ENCODE peak calls at places on chromosomes 13 and 19, in four cellular contexts. One of them, this sample, is unnamed.
A peak's percentile ranks its signal among the peaks of the same experiment; 100 is the strongest.

GRCh38 chr13:93620366-93620765 is 393.8 kb downstream of the GPC6 start:
- DNase-seq in endothelial cell of umbilical vein: no peak
- DNase-seq in adrenal gland: no peak
- DNase-seq in CD4-positive, alpha-beta T cell: no peak
- DNase-seq in this sample: no peak

GRCh38 chr19:7783991-7784421 is 21.0 kb downstream of the CLEC4M start:
- DNase-seq in adrenal gland: peak; percentile 65
- DNase-seq in CD4-positive, alpha-beta T cell: no peak
- DNase-seq in endothelial cell of umbilical vein: no peak
- DNase-seq in this sample: peak; percentile 53

GRCh38 chr19:3029070-3029923 is at the start of gene TLE2:
- DNase-seq in adrenal gland: peak; percentile 37
- DNase-seq in endothelial cell of umbilical vein: peak; percentile 25
- DNase-seq in CD4-positive, alpha-beta T cell: no peak
- DNase-seq in this sample: no peak

GRCh38 chr13:110409581-110409992 is 102.5 kb downstream of the COL4A2 start:
- DNase-seq in adrenal gland: peak; percentile 57
- DNase-seq in CD4-positive, alpha-beta T cell: no peak
- DNase-seq in endothelial cell of umbilical vein: peak; percentile 91
- DNase-seq in this sample: peak; percentile 76

GRCh38 chr13:76729690-76730089 is 156.5 kb downstream of the KCTD12 start:
- DNase-seq in CD4-positive, alpha-beta T cell: no peak
- DNase-seq in endothelial cell of umbilical vein: peak; percentile 24
- DNase-seq in adrenal gland: no peak
- DNase-seq in this sample: no peak

GRCh38 chr19:35204799-35205732 is 23.5 kb downstream of the FAM187B start:
- DNase-seq in endothelial cell of umbilical vein: no peak
- DNase-seq in CD4-positive, alpha-beta T cell: no peak
- DNase-seq in adrenal gland: peak; percentile 31
- DNase-seq in this sample: no peak

GRCh38 chr19:8575467-8575997 is 1.7 kb downstream of the MYO1F start:
- DNase-seq in CD4-positive, alpha-beta T cell: peak; percentile 60
- DNase-seq in endothelial cell of umbilical vein: no peak
- DNase-seq in adrenal gland: peak; percentile 16
- DNase-seq in this sample: peak; percentile 80

GRCh38 chr19:54790711-54791110 is 12.7 kb upstream of the KIR2DL4 start:
- DNase-seq in CD4-positive, alpha-beta T cell: no peak
- DNase-seq in endothelial cell of umbilical vein: no peak
- DNase-seq in adrenal gland: no peak
- DNase-seq in this sample: no peak

GRCh38 chr19:35213678-35214632 is 14.6 kb downstream of the FAM187B start:
- DNase-seq in endothelial cell of umbilical vein: peak; percentile 96
- DNase-seq in adrenal gland: peak; percentile 95
- DNase-seq in CD4-positive, alpha-beta T cell: peak; percentile 53
- DNase-seq in this sample: peak; percentile 20

GRCh38 chr19:44949550-44949949 is 3.7 kb downstream of the APOC2 start:
- DNase-seq in endothelial cell of umbilical vein: no peak
- DNase-seq in adrenal gland: no peak
- DNase-seq in CD4-positive, alpha-beta T cell: no peak
- DNase-seq in this sample: no peak

GRCh38 chr19:44948763-44949374 is 3.0 kb downstream of the APOC2 start:
- DNase-seq in CD4-positive, alpha-beta T cell: no peak
- DNase-seq in endothelial cell of umbilical vein: no peak
- DNase-seq in adrenal gland: no peak
- DNase-seq in this sample: no peak

GRCh38 chr19:44948237-44948636 is 2.4 kb downstream of the APOC2 start:
- DNase-seq in adrenal gland: no peak
- DNase-seq in endothelial cell of umbilical vein: no peak
- DNase-seq in CD4-positive, alpha-beta T cell: no peak
- DNase-seq in this sample: no peak

GRCh38 chr19:44943801-44944249 is 1.8 kb downstream of the APOC4 start:
- DNase-seq in endothelial cell of umbilical vein: no peak
- DNase-seq in adrenal gland: peak; percentile 71
- DNase-seq in CD4-positive, alpha-beta T cell: no peak
- DNase-seq in this sample: no peak

DNA sequence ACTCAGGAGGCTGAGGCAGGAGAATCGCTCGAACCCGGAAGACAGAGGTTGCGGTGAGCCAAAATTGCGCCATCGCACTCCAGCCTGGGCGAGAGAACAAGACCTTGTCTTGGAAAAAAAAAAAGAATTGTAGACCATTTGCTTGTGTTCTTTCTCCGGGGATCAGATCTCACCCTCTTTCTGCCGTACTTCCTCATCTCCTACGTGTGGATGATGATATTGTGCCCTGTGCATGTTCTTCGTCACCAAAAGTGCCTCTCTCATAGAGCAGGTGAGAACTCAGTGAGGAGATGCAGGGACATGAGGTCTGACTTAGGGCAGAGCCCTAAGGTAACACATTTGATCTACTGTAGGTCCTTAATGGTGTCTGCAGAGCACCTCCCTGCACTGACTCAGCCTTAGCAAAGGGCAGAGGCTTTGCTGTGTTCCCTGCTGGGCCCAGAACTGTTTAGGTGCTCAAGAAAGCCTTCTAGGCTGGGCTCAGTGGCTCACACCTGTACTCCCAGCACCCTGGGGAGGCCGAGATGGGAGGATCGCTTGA is 1.3 kb downstream of the APOC2 start:
- DNase-seq in adrenal gland: no peak
- DNase-seq in CD4-positive, alpha-beta T cell: no peak
- DNase-seq in endothelial cell of umbilical vein: no peak
- DNase-seq in this sample: no peak
- H3K27ac ChIP-seq in adrenal gland: no peak overlapping the region
- H3K27ac ChIP-seq in CD4-positive, alpha-beta T cell: no peak overlapping the region
- H3K27ac ChIP-seq in endothelial cell of umbilical vein: no peak overlapping the region
- H3K27ac ChIP-seq in this sample: no peak overlapping the region

GRCh38 chr13:20848944-20849343 is 53.6 kb downstream of the XPO4 start:
- DNase-seq in CD4-positive, alpha-beta T cell: no peak
- DNase-seq in adrenal gland: no peak
- DNase-seq in endothelial cell of umbilical vein: no peak
- DNase-seq in this sample: peak; percentile 65

GRCh38 chr13:20856650-20857049 is 45.9 kb downstream of the XPO4 start:
- DNase-seq in CD4-positive, alpha-beta T cell: no peak
- DNase-seq in endothelial cell of umbilical vein: no peak
- DNase-seq in adrenal gland: no peak
- DNase-seq in this sample: no peak

GRCh38 chr13:20847298-20847697 is 55.2 kb downstream of the XPO4 start:
- DNase-seq in adrenal gland: no peak
- DNase-seq in CD4-positive, alpha-beta T cell: no peak
- DNase-seq in endothelial cell of umbilical vein: no peak
- DNase-seq in this sample: no peak

GRCh38 chr13:20848203-20848602 is 54.3 kb downstream of the XPO4 start:
- DNase-seq in adrenal gland: no peak
- DNase-seq in CD4-positive, alpha-beta T cell: no peak
- DNase-seq in endothelial cell of umbilical vein: no peak
- DNase-seq in this sample: no peak

GRCh38 chr13:20851844-20852402 is 50.6 kb downstream of the XPO4 start:
- DNase-seq in adrenal gland: no peak
- DNase-seq in CD4-positive, alpha-beta T cell: no peak
- DNase-seq in endothelial cell of umbilical vein: no peak
- DNase-seq in this sample: no peak
- H3K27ac ChIP-seq in adrenal gland: no peak overlapping the region
- H3K27ac ChIP-seq in CD4-positive, alpha-beta T cell: no peak overlapping the region
- H3K27ac ChIP-seq in endothelial cell of umbilical vein: no peak overlapping the region
- H3K27ac ChIP-seq in this sample: no peak overlapping the region

DNA sequence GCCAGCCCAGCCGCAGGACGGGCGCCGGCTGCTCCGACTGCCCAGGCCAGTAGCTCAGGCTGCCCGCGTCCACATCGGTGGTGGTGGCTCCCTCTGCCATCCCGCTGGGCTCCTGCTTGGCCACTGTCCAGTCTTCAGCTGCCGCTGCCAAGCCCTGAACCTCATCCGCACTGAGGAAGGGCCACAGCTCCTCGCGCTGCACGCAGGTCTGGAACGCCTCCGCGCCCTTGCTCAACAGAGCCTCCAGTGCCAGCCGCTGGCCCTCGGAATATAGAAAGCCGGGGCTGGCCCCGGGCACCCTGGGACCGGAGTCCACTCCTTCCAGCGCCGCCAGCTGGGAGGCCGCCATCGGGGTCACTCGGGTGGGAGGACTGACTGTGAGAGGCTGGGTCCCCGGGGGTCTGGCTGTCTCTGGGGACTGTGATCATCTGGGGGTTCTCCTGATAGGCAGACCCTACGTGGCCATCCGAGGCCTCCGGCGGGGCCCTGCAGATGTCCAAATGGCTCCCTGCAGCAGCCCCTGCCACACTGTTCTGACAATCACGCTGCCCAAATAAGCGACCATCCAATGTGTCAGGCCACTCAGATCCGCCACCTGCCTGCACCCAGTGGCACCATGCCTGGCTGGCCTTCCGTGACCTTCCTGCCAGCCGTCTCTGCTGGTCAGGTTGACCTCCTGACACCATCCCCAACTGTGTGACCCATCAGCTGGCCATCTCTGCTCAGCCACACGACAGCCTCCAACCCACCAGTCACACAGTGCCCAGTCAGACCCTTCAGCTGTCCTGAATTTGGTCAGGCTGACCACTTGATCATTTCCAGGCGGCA is 1.6 kb downstream of the FAM83E start:
- DNase-seq in CD4-positive, alpha-beta T cell: no peak
- DNase-seq in adrenal gland: peak; percentile 63
- DNase-seq in endothelial cell of umbilical vein: no peak
- DNase-seq in this sample: no peak
- H3K27ac ChIP-seq in CD4-positive, alpha-beta T cell: no peak overlapping the region
- H3K27ac ChIP-seq in adrenal gland: no peak overlapping the region
- H3K27ac ChIP-seq in endothelial cell of umbilical vein: no peak overlapping the region
- H3K27ac ChIP-seq in this sample: no peak overlapping the region

DNA sequence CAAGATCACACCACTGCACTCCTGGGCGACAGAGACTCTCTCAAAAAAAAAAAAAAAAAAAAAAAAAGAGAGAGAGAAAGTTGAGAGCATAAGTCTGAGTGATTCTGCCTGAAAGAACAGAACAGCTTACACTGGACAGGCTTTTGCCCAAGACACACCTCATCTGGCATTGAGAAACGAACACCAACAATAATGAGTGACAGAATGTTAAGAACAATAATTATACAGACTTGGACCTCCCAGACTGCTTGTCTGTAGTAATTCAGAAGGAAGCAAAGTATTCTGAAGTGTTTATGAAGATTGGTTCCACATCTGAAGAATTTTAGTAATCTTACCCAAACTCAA is 20.0 kb downstream of the ABCC4 start:
- DNase-seq in CD4-positive, alpha-beta T cell: no peak
- DNase-seq in adrenal gland: no peak
- DNase-seq in endothelial cell of umbilical vein: no peak
- DNase-seq in this sample: no peak
- H3K27ac ChIP-seq in CD4-positive, alpha-beta T cell: no peak overlapping the region
- H3K27ac ChIP-seq in adrenal gland: no peak overlapping the region
- H3K27ac ChIP-seq in endothelial cell of umbilical vein: no peak overlapping the region
- H3K27ac ChIP-seq in this sample: peak overlapping the region; percentile 78

DNA sequence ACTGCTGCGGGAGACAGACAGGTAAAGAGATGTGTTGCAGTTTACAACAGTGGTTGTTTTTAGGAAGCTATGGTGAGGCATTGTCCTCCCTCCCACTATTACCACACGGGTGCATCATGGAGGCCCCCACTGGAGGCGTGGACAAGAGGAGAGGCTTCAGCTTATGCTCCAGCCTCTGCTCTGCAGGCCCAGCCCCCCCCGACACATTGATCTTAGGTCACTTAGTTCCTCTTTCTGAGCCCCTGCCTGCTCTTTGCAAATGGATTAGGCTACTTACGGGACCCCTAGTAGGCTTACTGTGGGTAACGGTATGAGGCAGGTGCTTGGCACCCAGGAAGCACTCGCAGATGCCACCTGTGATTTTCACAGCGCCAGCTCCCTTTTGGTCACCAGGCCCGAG is 123.9 kb downstream of the SLC7A1 start:
- DNase-seq in CD4-positive, alpha-beta T cell: no peak
- DNase-seq in endothelial cell of umbilical vein: no peak
- DNase-seq in adrenal gland: no peak
- DNase-seq in this sample: no peak
- H3K27ac ChIP-seq in CD4-positive, alpha-beta T cell: no peak overlapping the region
- H3K27ac ChIP-seq in endothelial cell of umbilical vein: no peak overlapping the region
- H3K27ac ChIP-seq in adrenal gland: no peak overlapping the region
- H3K27ac ChIP-seq in this sample: no peak overlapping the region

This sample was measured in fibroblast of lung.